ENCODE peak calls at places on chromosomes 6 and 20, in ten cellular contexts. B is HepG2, W is suprapubic skin, J is gastrocnemius medialis, E is Peyer's patch, Z is upper lobe of left lung, S is A549, T is uterus, H is body of pancreas, V is ovary. N is an unnamed sample.
A peak's percentile ranks its signal among the peaks of the same experiment; 100 is the strongest.

GRCh38 chr6:148873868-148874267 is 127.0 kb downstream of the UST start:
- DNase-seq in H (no peak), Z (no peak), W (no peak), V (no peak), B (no peak), T (no peak), S (no peak), E (no peak), J (no peak), N (no peak)

GRCh38 chr20:56731041-56731440 is 101.9 kb downstream of the TFAP2C start:
- DNase-seq in Z (no peak), T (no peak), S (no peak), V (no peak), B (no peak), E (no peak), H (no peak), W (no peak), J (no peak), N (no peak)

GRCh38 chr6:129695373-129696027 is 14.5 kb downstream of the ARHGAP18 start:
- DNase-seq in V (no peak), E (no peak), S (no peak), J (no peak), Z (no peak), T (no peak), B (peak; percentile 92), H (no peak), W (no peak), N (no peak)

GRCh38 chr20:34704177-34705007 is at the start of gene TP53INP2:
- DNase-seq in J (peak; percentile 90), B (peak; percentile 94), S (peak; percentile 82), H (peak; percentile 94), V (peak; percentile 93), T (peak; percentile 90), E (peak; percentile 94), Z (peak; percentile 96), W (peak; percentile 99), N (peak; percentile 96)

GRCh38 chr20:54362283-54362682 is 113.1 kb upstream of the DOK5 start:
- DNase-seq in J (no peak), T (no peak), V (no peak), Z (no peak), H (no peak), B (no peak), W (no peak), E (no peak), S (no peak), N (no peak)

GRCh38 chr6:145295746-145296145 is 439.6 kb downstream of the EPM2A start:
- DNase-seq in J (no peak), W (no peak), V (no peak), T (no peak), E (no peak), B (no peak), S (no peak), Z (no peak), H (no peak), N (no peak)

GRCh38 chr6:89007209-89008001 is 44.0 kb upstream of the RNGTT start:
- DNase-seq in W (no peak), J (no peak), S (no peak), H (no peak), T (no peak), Z (peak; percentile 38), E (no peak), V (no peak), B (no peak), N (no peak)

GRCh38 chr6:41593451-41594238 is 44.6 kb upstream of the MDFI start:
- DNase-seq in W (no peak), J (no peak), B (no peak), V (no peak), T (no peak), E (no peak), Z (no peak), S (no peak), H (no peak), N (no peak)

GRCh38 chr6:166655251-166655650 is 28.2 kb upstream of the RPS6KA2 start:
- DNase-seq in H (peak; percentile 30), W (no peak), V (no peak), S (no peak), T (no peak), E (no peak), Z (no peak), J (no peak), B (peak; percentile 15), N (no peak)

GRCh38 chr6:166655713-166656265 is 28.7 kb upstream of the RPS6KA2 start:
- DNase-seq in J (no peak), H (no peak), B (no peak), S (no peak), E (no peak), V (no peak), T (no peak), Z (no peak), W (no peak), N (no peak)

GRCh38 chr6:166656269-166657206 is 29.5 kb upstream of the RPS6KA2 start:
- DNase-seq in T (no peak), Z (no peak), E (no peak), B (peak; percentile 56), V (peak; percentile 91), H (peak; percentile 40), W (no peak), S (no peak), J (no peak), N (no peak)

GRCh38 chr6:166653639-166653941 is 26.5 kb upstream of the RPS6KA2 start:
- DNase-seq in T (no peak), H (no peak), S (no peak), V (no peak), J (no peak), Z (no peak), W (no peak), B (no peak), E (no peak), N (no peak)

DNA sequence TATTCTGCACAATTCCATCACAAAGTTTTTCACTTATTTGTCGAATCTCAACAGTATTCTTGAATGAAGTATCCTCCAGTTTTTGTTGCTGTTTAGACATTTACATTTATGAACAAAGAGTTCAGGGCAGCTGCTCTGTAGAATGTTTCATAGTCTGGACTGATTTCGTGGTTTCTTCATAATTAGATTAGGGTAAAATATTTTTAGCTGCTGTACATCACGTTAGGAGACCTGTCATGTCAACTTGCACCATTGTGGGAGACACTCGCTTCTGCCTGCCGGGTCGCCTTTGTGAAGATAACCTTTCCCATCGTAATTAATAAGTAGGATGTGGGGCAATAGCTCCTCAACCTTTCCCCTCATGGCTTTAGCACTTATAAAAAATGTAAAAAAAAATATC is 27.5 kb upstream of the RPS6KA2 start:
- DNase-seq in J (no peak), S (no peak), V (no peak), E (no peak), B (no peak), W (no peak), H (no peak), Z (no peak), T (no peak), N (no peak)
- H3K27ac ChIP-seq in J (no peak overlapping the region), S (no peak overlapping the region), V (no peak overlapping the region), E (no peak overlapping the region), B (no peak overlapping the region), W (no peak overlapping the region), H (no peak overlapping the region), Z (no peak overlapping the region), T (no peak overlapping the region), N (no peak overlapping the region)

DNA sequence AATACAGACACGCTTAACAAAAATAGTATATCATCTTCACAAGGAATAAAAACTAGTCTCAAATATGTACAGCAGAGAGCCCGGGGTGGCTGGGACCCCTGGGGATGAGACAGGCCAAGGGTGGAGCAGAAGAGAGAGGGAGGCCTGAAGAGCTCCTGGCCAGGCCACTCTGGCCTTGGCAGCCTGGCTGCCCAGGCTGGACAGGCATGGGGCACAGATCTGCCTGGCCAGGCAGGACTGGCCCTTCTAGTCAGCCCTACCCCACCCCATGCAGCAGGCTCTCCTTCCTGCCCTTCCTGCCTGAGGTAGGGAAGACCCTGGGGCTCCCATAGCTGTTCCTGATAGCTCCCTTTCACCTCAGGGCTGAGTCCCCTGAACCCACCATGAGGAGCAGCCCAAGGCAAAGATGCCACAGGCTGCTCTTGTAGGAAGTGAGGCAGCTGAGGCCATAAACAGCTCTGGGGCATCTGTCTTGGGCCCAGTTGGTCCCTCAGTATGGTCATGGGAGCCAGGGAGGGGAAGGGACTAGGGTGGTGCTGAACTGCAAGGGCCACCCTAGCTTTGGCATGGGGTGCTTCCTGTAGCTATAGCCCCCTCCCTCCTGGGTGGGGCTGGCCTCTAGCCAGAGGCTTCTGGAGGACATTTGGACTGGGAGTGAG is 27.1 kb downstream of the COX4I2 start:
- DNase-seq in H (no peak), Z (peak; percentile 52), V (no peak), J (no peak), E (no peak), B (no peak), S (no peak), W (no peak), T (no peak), N (no peak)
- H3K4me1 ChIP-seq in H (peaks cover 74% of the 10 kb centered on the region), Z (peaks cover 73% of the 10 kb centered on the region), V (peaks cover 12% of the 10 kb centered on the region), J (peaks cover 66% of the 10 kb centered on the region), E (peaks cover 71% of the 10 kb centered on the region), B (peaks cover 95% of the 10 kb centered on the region), S (peaks cover 85% of the 10 kb centered on the region), W (peaks cover 70% of the 10 kb centered on the region), T (peaks cover 4% of the 10 kb centered on the region), N (peaks cover 67% of the 10 kb centered on the region)

DNA sequence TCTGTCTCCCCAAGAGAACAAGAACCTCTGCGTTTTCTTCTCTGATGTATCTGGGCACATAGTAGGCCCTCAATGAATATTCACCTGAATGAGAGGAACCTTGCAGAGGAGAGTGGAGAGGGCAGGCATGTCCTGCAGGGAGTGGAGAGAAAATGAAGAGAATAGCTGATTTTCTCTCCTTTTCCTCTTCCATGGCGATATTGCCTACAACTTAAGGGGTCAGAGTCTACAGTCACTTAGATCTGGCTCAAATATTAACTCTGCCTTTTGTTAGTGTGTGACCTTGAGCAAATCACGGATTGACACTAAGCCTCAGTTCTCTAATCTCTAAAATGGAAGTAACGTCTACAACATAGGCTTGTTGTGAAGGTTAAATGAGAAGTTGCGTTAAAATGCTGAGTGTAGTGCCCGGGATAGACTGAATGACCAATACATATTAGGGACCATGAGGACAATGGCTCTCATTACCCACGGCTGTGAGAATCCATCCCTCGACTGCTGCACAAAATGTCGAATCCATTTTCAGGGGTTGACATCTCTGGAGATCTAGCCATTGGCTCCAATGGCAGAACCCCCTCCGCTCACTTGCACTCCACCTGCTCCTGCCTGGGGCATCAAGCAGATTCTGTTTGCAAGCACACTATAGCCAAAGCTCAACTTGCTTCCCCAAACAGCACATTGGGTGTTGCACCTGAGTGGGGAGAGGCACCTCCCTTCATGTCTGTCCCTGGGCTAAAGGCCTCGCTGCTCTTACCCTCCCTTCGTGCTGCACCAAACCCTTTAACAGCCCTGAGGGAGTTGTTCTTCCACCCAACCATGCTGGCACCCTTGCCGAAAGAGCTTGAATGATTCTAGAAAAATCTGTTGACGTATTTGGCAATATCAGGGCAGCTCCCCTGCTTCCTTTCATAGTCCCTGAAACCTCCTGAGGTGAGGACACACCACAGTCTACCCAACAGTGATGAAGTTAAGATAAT is 15.0 kb downstream of the CD83 start:
- DNase-seq in T (no peak), V (no peak), S (no peak), B (peak; percentile 22), H (no peak), J (no peak), W (no peak), Z (no peak), E (no peak), N (no peak)
- TF ChIP-seq POLR2A in T (no peak), V (no peak), S (no peak), B (no peak), H (no peak), J (no peak), W (no peak), Z (no peak), E (no peak), N (no peak)

DNA sequence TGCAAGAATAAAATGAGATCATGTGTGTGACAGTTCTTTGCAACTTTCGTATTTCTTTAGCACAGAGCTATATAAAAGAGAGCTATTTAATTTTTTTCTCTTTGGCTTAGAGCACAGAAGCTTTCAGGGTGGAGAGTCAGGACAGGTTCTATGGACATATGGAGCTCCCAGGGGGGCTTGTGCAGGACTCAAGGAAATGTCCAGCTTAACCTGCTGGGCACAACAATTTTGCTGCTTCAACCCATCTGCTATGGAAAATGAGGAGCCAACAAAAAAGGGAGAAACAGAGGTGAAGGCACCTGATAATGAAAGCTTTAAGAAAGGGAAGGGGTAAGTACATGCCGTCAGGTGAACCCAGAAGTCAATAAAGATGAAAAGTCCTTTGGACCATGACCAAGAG is 5.1 kb upstream of the SNAP25 start:
- DNase-seq in E (no peak), J (no peak), T (no peak), W (no peak), S (no peak), Z (no peak), B (no peak), V (no peak), H (no peak), N (no peak)
- H3K27ac ChIP-seq in E (no peak overlapping the region), J (no peak overlapping the region), T (no peak overlapping the region), W (no peak overlapping the region), S (no peak overlapping the region), Z (no peak overlapping the region), B (no peak overlapping the region), V (no peak overlapping the region), H (no peak overlapping the region), N (no peak overlapping the region)

N was measured in heart left ventricle.